ENCODE peak calls at places on chromosome 20, in six cellular contexts. T is tibial nerve, C is AG04450, U is body of pancreas, S is cardiac muscle cell, K is ovary. N is an unnamed sample.

GRCh38 chr20:57695012-57695411 is 14.8 kb downstream of the PMEPA1 start:
- DNase-seq in T (no peak), C (no peak), U (peak), S (no peak), K (no peak), N (no peak)

GRCh38 chr20:49969946-49970345 is 12.8 kb upstream of the SNAI1 start:
- DNase-seq in T (no peak), C (no peak), U (peak), S (no peak), K (no peak), N (no peak)

GRCh38 chr20:34842143-34842542 is 16.7 kb upstream of the NCOA6 start:
- DNase-seq in T (no peak), C (no peak), U (no peak), S (no peak), K (no peak), N (no peak)

GRCh38 chr20:32727663-32728062 is 15.6 kb downstream of the COMMD7 start:
- DNase-seq in T (no peak), C (peak), U (no peak), S (peak), K (no peak), N (no peak)

GRCh38 chr20:45377191-45377775 is 842 bp downstream of the TP53TG5 start:
- DNase-seq in T (no peak), C (no peak), U (no peak), S (no peak), K (no peak), N (no peak)

GRCh38 chr20:44962483-44962882 is 2.3 kb upstream of the TOMM34 start:
- DNase-seq in T (no peak), C (no peak), U (no peak), S (no peak), K (no peak), N (no peak)

GRCh38 chr20:35568645-35569044 is 26.8 kb downstream of the ERGIC3 start:
- DNase-seq in T (no peak), C (no peak), U (peak), S (no peak), K (peak), N (no peak)

GRCh38 chr20:64055893-64056638 is 6.6 kb upstream of the SOX18 start:
- DNase-seq in T (no peak), C (no peak), U (no peak), S (peak), K (no peak), N (no peak)

GRCh38 chr20:35355372-35355771 is 56.4 kb downstream of the UQCC1 start:
- DNase-seq in T (no peak), C (no peak), U (peak), S (no peak), K (no peak), N (no peak)

GRCh38 chr20:45883100-45883469 is 2.1 kb downstream of the ZSWIM1 start:
- DNase-seq in T (no peak), C (no peak), U (no peak), S (no peak), K (no peak), N (no peak)

GRCh38 chr20:34544109-34544793 is 14.3 kb upstream of the MAP1LC3A start:
- DNase-seq in T (no peak), C (no peak), U (no peak), S (peak), K (no peak), N (peak)

GRCh38 chr20:35311409-35311808 is 19.2 kb upstream of the FAM83C start:
- DNase-seq in T (no peak), C (no peak), U (no peak), S (no peak), K (no peak), N (no peak)

GRCh38 chr20:35146299-35146921 is 726 bp downstream of the EDEM2 start:
- DNase-seq in T (no peak), C (no peak), U (peak), S (no peak), K (peak), N (no peak)

GRCh38 chr20:15992564-15992963 is 580.7 kb downstream of the KIF16B start:
- DNase-seq in T (no peak), C (no peak), U (no peak), S (no peak), K (no peak), N (no peak)

GRCh38 chr20:45833030-45833882 is at the start of gene SNX21:
- DNase-seq in T (peak), C (peak), U (peak), S (peak), K (peak), N (peak)

GRCh38 chr20:38127011-38127621 is 38.0 kb downstream of the TGM2 start:
- DNase-seq in T (peak), C (no peak), U (peak), S (peak), K (peak), N (peak)

GRCh38 chr20:9051508-9051907 is 17.4 kb upstream of the PLCB4 start:
- DNase-seq in T (no peak), C (peak), U (peak), S (peak), K (no peak), N (no peak)

GRCh38 chr20:38617011-38617829 is 15.6 kb downstream of the ARHGAP40 start:
- DNase-seq in T (no peak), C (no peak), U (no peak), S (peak), K (no peak), N (no peak)

GRCh38 chr20:45781391-45781931 is 10.2 kb downstream of the WFDC3 start:
- DNase-seq in T (no peak), C (peak), U (peak), S (peak), K (peak), N (no peak)

GRCh38 chr20:58310291-58310782 is 822 bp downstream of the RAB22A start:
- DNase-seq in T (no peak), C (no peak), U (no peak), S (no peak), K (no peak), N (no peak)

GRCh38 chr20:43691928-43692524 is 25.1 kb downstream of the MYBL2 start:
- DNase-seq in T (peak), C (no peak), U (peak), S (peak), K (no peak), N (no peak)

GRCh38 chr20:34574861-34575260 is 16.3 kb downstream of the MAP1LC3A start:
- DNase-seq in T (no peak), C (no peak), U (no peak), S (no peak), K (peak), N (no peak)

GRCh38 chr20:54131675-54132611 is 41.8 kb downstream of the CYP24A1 start:
- DNase-seq in T (no peak), C (no peak), U (no peak), S (peak), K (no peak), N (no peak)

GRCh38 chr20:13649548-13649947 is 10.8 kb upstream of the TASP1 start:
- DNase-seq in T (peak), C (no peak), U (peak), S (peak), K (no peak), N (no peak)

GRCh38 chr20:50982372-50982771 is 23.8 kb downstream of the MOCS3 start:
- DNase-seq in T (no peak), C (no peak), U (no peak), S (peak), K (no peak), N (no peak)

GRCh38 chr20:57213924-57214323 is 52.5 kb downstream of the BMP7 start:
- DNase-seq in T (no peak), C (no peak), U (no peak), S (no peak), K (no peak), N (no peak)

GRCh38 chr20:10555865-10556308 is 117.9 kb downstream of the JAG1 start:
- DNase-seq in T (no peak), C (no peak), U (no peak), S (peak), K (no peak), N (no peak)
- H3K27ac ChIP-seq in T (peak), C (no peak), U (no peak), S (no peak), K (no peak), N (no peak)

DNA sequence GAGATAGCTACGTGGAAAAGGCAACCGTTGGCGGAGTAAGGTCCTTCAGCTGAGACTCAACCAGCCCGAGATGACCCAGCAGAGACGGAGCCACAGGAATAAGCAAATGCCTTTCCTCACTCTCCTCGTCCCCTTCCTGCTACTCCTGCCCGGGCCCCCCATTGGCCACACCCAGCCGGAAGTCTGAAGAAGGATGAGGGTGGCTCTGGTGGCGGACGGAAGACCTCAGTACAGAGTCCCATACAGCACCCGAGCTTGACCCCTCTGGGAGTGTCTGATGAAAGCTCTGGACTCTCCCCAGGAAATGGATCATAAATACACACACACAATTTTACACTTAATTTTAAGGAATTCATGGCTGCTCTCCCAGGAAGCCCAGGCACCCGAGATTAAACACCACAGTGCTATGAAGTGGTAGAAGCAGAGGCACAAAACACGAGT is 125.5 kb downstream of the BANF2 start:
- DNase-seq in T (no peak), C (no peak), U (no peak), S (peak), K (no peak), N (no peak)
- H3K4me3 ChIP-seq in T (no peak), C (no peak), U (no peak), S (no peak), K (no peak), N (no peak)

DNA sequence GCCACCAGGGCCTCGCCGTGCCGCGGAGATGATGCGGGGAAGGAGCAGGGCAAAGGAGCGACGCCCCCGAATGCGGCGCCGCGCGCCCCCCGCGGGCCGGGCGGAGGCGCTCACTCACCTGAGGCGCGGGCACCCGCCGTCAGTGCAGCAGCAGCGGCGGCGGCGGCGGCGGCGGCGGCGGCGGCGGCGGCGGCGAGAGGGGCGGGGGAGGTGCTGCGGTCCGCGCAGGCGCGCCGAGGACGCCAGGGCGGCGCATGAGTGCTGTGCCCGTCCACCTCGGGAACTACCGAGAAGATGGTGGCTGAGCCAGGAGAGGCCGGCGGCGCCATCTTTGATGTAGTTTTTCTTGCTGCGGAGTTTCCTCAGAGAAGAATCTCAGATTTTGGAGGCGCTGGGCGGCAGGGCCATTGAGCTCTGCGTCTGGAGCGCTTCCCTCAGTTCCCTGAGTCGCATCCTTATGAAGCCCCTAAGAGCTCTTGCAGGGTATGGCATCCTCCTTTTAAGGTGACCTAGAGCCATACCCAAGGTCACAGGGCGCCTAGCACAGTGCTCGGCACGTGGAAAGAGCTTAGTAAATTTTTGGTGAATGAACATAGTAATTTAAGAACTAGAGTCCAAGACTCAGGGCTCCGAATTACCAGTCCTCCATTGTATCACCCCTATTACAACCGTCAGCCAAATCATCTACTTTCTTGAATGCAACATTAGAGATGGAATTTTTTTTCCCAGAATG is at the start of gene NDRG3:
- DNase-seq in T (peak), C (peak), U (peak), S (peak), K (peak), N (peak)
- TF ChIP-seq CTCF in T (no peak), C (no peak), U (peak), S (no peak), K (no peak), N (no peak)

GRCh38 chr20:25238319-25239037 is 9.4 kb upstream of the PYGB start:
- DNase-seq in T (no peak), C (no peak), U (no peak), S (peak), K (no peak), N (no peak)

GRCh38 chr20:25239387-25240370 is 8.2 kb upstream of the PYGB start:
- DNase-seq in T (no peak), C (no peak), U (no peak), S (no peak), K (no peak), N (no peak)

GRCh38 chr20:25237610-25238318 is 10.1 kb upstream of the PYGB start:
- DNase-seq in T (peak), C (peak), U (peak), S (peak), K (no peak), N (peak)

GRCh38 chr20:25233016-25233772 is 14.7 kb upstream of the PYGB start:
- DNase-seq in T (peak), C (no peak), U (peak), S (peak), K (peak), N (no peak)

DNA sequence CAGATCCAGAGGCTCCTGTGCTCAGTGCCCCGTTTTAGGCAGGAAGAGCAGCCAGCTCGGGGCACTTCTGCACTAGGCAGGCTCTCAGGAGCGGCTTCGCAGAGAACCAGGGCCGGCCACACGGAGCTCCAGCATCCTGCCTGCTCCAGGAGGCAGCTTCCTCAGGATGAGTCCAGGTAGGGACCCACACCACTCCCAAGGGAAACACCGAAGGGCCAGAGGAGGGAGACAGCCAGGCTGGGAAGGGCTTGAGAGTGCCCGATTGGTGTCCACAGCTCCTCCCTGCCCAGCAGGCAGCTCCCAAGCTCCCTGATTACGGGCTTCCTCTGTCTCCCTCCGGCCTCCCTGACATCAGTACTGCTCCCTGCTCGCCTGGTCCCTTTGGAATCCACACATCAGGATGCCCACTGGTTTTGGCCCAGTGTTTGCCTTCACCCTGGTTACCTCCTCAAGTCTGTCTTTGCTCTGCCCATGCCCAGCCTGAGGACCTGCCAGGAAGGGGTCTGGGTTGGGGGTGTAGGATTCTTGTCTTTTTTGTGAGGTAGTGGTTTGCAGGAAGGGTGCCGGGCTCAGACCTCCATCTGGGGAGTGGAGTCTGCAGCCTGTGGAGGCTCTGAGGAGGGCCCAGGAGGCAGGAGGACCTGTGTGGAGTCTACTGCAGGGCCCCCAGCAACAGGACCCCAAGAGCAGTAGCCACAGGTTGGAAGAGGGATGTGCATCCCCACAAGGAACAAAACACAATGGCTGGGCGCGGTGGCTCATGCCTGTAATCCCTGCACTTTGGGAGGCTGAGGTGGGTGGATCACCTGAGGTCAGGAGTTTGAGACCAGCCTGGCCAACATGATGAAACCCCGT is 11.2 kb upstream of the PYGB start:
- DNase-seq in T (no peak), C (no peak), U (no peak), S (no peak), K (no peak), N (no peak)
- H3K27ac ChIP-seq in T (peak), C (no peak), U (no peak), S (no peak), K (no peak), N (no peak)

GRCh38 chr20:19697415-19697814 is 60.6 kb upstream of the RIN2 start:
- DNase-seq in T (no peak), C (no peak), U (no peak), S (no peak), K (no peak), N (no peak)

GRCh38 chr20:19696620-19697019 is 61.4 kb upstream of the RIN2 start:
- DNase-seq in T (no peak), C (no peak), U (no peak), S (no peak), K (no peak), N (no peak)

GRCh38 chr20:19706463-19706862 is 51.6 kb upstream of the RIN2 start:
- DNase-seq in T (no peak), C (no peak), U (no peak), S (no peak), K (no peak), N (no peak)

GRCh38 chr20:19699132-19699971 is 58.7 kb upstream of the RIN2 start:
- DNase-seq in T (no peak), C (peak), U (no peak), S (peak), K (no peak), N (no peak)

DNA sequence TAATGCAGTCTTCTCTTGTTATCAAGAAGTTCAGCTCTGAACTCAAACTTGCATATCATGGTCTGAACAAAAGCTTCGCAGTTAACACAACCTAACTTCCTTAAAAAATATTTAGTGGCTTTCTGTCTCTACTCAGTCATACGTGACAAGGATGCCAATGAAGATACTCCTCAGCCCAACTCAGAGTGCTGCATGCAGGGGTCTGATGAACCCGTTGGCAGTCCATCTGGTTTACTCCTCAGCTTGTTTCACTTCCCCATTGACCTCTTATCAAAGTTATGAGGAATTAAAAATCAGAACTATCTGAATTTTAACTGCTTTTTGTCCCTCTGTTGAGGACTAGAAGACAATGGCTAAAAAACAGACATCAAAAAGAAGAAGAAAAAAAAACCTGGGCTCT is 56.6 kb upstream of the RIN2 start:
- DNase-seq in T (no peak), C (no peak), U (peak), S (no peak), K (no peak), N (no peak)
- H3K4me3 ChIP-seq in T (no peak), C (no peak), U (no peak), S (no peak), K (no peak), N (no peak)

GRCh38 chr20:25178563-25179438 is 16.7 kb upstream of the ENTPD6 start:
- DNase-seq in T (peak), C (peak), U (peak), S (peak), K (no peak), N (no peak)

GRCh38 chr20:25173886-25174308 is 21.6 kb upstream of the ENTPD6 start:
- DNase-seq in T (no peak), C (no peak), U (no peak), S (no peak), K (no peak), N (no peak)

GRCh38 chr20:25177890-25178321 is 17.6 kb upstream of the ENTPD6 start:
- DNase-seq in T (no peak), C (no peak), U (peak), S (peak), K (no peak), N (no peak)

GRCh38 chr20:25176184-25176583 is 19.3 kb upstream of the ENTPD6 start:
- DNase-seq in T (no peak), C (no peak), U (no peak), S (no peak), K (no peak), N (no peak)

GRCh38 chr20:25179439-25180089 is 15.9 kb upstream of the ENTPD6 start:
- DNase-seq in T (no peak), C (no peak), U (no peak), S (no peak), K (no peak), N (no peak)
- TF ChIP-seq CTCF in T (no peak), C (no peak), U (no peak), S (no peak), K (no peak), N (no peak)